ENCODE peak calls at places on chromosome 9, in seven cellular contexts. Z, X, D, W, A, V and P are unnamed samples.

GRCh38 chr9:104747565-104748358 is at the start of gene NIPSNAP3A:
- DNase-seq in Z (peak; percentile 87), X (peak; percentile 88), D (peak; percentile 79), W (peak; percentile 89), A (peak; percentile 70), V (peak; percentile 54), P (peak; percentile 53)

GRCh38 chr9:109821711-109822110 is 41.7 kb downstream of the PALM2AKAP2 start:
- DNase-seq in Z (no peak), X (no peak), D (no peak), W (no peak), A (no peak), V (no peak), P (no peak)

GRCh38 chr9:5851445-5851844 is 18.5 kb upstream of the ERMP1 start:
- DNase-seq in Z (no peak), X (no peak), D (no peak), W (no peak), A (peak; percentile 55), V (no peak), P (no peak)

GRCh38 chr9:14111670-14112069 is 202.3 kb downstream of the NFIB start:
- DNase-seq in Z (no peak), X (no peak), D (no peak), W (no peak), A (peak; percentile 12), V (no peak), P (no peak)

GRCh38 chr9:126472446-126472845 is 141.3 kb upstream of the LMX1B start:
- DNase-seq in Z (no peak), X (no peak), D (no peak), W (no peak), A (no peak), V (no peak), P (no peak)

GRCh38 chr9:104993291-104993963 is 65.5 kb upstream of the ABCA1 start:
- DNase-seq in Z (peak; percentile 23), X (no peak), D (no peak), W (peak; percentile 84), A (peak; percentile 90), V (peak; percentile 63), P (no peak)

GRCh38 chr9:116154976-116155699 is 1.5 kb downstream of the PAPPA start:
- DNase-seq in Z (no peak), X (no peak), D (no peak), W (peak; percentile 16), A (peak; percentile 60), V (no peak), P (no peak)

GRCh38 chr9:81002920-81003319 is 686.4 kb downstream of the TLE1 start:
- DNase-seq in Z (no peak), X (peak; percentile 22), D (no peak), W (no peak), A (no peak), V (no peak), P (no peak)

GRCh38 chr9:14428781-14429230 is 114.9 kb upstream of the NFIB start:
- DNase-seq in Z (peak; percentile 7), X (peak; percentile 44), D (no peak), W (peak; percentile 67), A (peak; percentile 77), V (peak; percentile 25), P (no peak)

GRCh38 chr9:128333368-128333969 is 6.9 kb upstream of the SLC27A4 start:
- DNase-seq in Z (no peak), X (no peak), D (no peak), W (no peak), A (no peak), V (peak; percentile 21), P (no peak)

GRCh38 chr9:71592400-71592799 is 175.9 kb downstream of the CEMIP2 start:
- DNase-seq in Z (no peak), X (no peak), D (no peak), W (no peak), A (no peak), V (no peak), P (no peak)

GRCh38 chr9:128705051-128705965 is 3.0 kb downstream of the PKN3 start:
- DNase-seq in Z (no peak), X (no peak), D (no peak), W (no peak), A (no peak), V (no peak), P (no peak)

GRCh38 chr9:124017929-124018730 is 6.6 kb downstream of the LHX2 start:
- DNase-seq in Z (no peak), X (no peak), D (no peak), W (no peak), A (no peak), V (no peak), P (no peak)

GRCh38 chr9:121393318-121393717 is 23.3 kb upstream of the STOM start:
- DNase-seq in Z (no peak), X (no peak), D (no peak), W (no peak), A (no peak), V (no peak), P (no peak)

GRCh38 chr9:99785010-99785590 is 36.6 kb upstream of the NR4A3 start:
- DNase-seq in Z (no peak), X (no peak), D (no peak), W (no peak), A (no peak), V (no peak), P (no peak)

GRCh38 chr9:4596165-4596922 is 65.8 kb upstream of the PLPP6 start:
- DNase-seq in Z (peak; percentile 45), X (peak; percentile 54), D (peak; percentile 24), W (no peak), A (no peak), V (no peak), P (no peak)

GRCh38 chr9:137455361-137455991 is 3.7 kb downstream of the NSMF start:
- DNase-seq in Z (peak; percentile 4), X (no peak), D (peak; percentile 0), W (no peak), A (no peak), V (no peak), P (no peak)

GRCh38 chr9:69272212-69272611 is 52.8 kb upstream of the ENTREP1 start:
- DNase-seq in Z (no peak), X (no peak), D (no peak), W (no peak), A (no peak), V (no peak), P (no peak)

GRCh38 chr9:72476617-72477375 is 44.6 kb upstream of the TMC1 start:
- DNase-seq in Z (no peak), X (no peak), D (no peak), W (no peak), A (peak; percentile 54), V (peak; percentile 63), P (no peak)

GRCh38 chr9:90455316-90455715 is 187.3 kb downstream of the DIRAS2 start:
- DNase-seq in Z (no peak), X (no peak), D (no peak), W (no peak), A (no peak), V (no peak), P (no peak)

DNA sequence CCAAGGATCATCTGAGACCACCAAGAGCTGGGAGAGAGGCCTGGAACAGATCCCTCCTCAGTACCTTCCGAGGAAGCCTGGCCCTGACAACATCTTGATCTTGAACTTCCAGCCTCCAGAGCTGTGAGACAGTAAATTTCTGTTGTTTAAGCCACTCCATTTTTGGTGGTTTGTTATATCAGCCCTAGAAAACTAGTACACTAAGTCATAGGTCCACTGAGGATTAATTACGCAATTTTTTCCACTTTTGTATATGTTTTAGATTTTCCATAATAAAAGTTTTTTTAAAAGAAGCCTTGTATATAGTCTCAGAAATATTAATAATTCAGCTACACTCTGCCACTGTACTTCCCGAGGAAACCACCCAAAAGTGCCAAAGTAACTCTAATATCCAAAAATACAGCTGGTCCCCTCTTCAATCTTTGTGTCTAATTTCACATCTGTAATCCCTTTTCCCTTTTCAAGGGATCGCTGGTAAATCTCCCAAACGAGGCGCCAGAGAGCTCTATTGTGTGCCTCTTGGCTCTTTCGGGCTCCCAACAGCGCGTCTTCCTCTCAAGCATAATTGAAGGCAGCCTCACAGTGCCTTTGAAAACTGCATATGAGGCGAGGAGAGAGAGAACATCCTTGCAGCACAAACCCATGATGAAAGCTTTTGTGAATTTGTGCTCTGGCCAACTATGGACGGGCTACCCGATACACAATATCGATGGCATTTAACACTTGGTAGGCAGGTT is 32.7 kb downstream of the PRUNE2 start:
- DNase-seq in Z (no peak), X (no peak), D (no peak), W (no peak), A (no peak), V (no peak), P (no peak)
- H3K4me3 ChIP-seq in Z (no peak overlapping the region), X (no peak overlapping the region), D (no peak overlapping the region), W (no peak overlapping the region), A (no peak overlapping the region), V (no peak overlapping the region), P (no peak overlapping the region)

GRCh38 chr9:134377976-134378375 is 51.7 kb downstream of the RXRA start:
- DNase-seq in Z (no peak), X (no peak), D (no peak), W (peak; percentile 73), A (no peak), V (no peak), P (peak; percentile 84)
- H3K4me3 ChIP-seq in Z (no peak overlapping the region), X (no peak overlapping the region), D (no peak overlapping the region), W (peak overlapping the region; percentile 42), A (no peak overlapping the region), V (no peak overlapping the region), P (peak overlapping the region; percentile 2)

GRCh38 chr9:20601292-20601691 is 21.0 kb downstream of the MLLT3 start:
- DNase-seq in Z (no peak), X (no peak), D (no peak), W (no peak), A (no peak), V (no peak), P (no peak)

GRCh38 chr9:20606637-20607036 is 15.7 kb downstream of the MLLT3 start:
- DNase-seq in Z (no peak), X (no peak), D (no peak), W (peak; percentile 45), A (no peak), V (no peak), P (no peak)

GRCh38 chr9:20603524-20604268 is 18.6 kb downstream of the MLLT3 start:
- DNase-seq in Z (no peak), X (no peak), D (no peak), W (no peak), A (no peak), V (no peak), P (no peak)

GRCh38 chr9:20608582-20608981 is 13.7 kb downstream of the MLLT3 start:
- DNase-seq in Z (no peak), X (no peak), D (no peak), W (no peak), A (no peak), V (no peak), P (no peak)

GRCh38 chr9:20604561-20604960 is 17.7 kb downstream of the MLLT3 start:
- DNase-seq in Z (no peak), X (no peak), D (no peak), W (no peak), A (no peak), V (no peak), P (no peak)
- H3K4me3 ChIP-seq in Z (no peak overlapping the region), X (no peak overlapping the region), D (no peak overlapping the region), W (peak overlapping the region; percentile 48), A (peak overlapping the region; percentile 9), V (no peak overlapping the region), P (no peak overlapping the region)

DNA sequence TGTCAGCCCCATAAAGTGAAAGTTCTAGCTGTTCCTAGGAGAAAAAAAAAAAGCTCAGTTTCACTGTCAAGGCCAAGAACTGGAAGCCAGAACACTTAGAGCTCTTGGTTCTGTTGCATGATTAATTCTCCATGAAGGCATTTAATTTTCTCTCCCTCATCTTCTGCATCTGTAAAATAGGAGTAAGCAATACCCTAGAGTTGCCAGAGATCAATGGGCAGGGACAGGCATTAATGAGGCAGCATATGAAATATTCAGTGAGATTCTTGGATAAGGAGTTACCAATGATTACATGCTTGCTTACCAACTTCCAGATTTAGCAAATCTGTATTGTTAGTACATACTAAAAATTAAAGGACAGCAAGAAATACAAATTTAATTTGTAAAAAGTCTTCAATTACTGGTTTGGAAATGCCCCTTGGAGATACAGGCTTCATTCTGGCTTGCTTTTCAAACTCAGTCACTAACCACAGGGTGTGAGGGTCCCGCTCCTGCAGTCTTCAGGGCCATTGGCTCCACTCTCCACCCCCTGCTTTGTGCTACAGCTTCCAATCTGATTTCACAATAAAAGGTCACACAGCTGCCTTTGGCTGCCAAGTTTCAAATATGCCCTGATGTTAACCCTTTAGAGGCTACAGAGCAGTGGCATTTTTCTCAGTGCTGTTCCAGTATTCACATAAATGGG is 624.6 kb downstream of the BNC2 start:
- DNase-seq in Z (no peak), X (no peak), D (no peak), W (no peak), A (no peak), V (no peak), P (no peak)
- H3K4me3 ChIP-seq in Z (no peak overlapping the region), X (no peak overlapping the region), D (no peak overlapping the region), W (no peak overlapping the region), A (no peak overlapping the region), V (no peak overlapping the region), P (no peak overlapping the region)